ENCODE peak calls at places on chromosomes 1 and 21, in ten cellular contexts. R is neural progenitor cell, M is fibroblast of lung, B is astrocyte of the spinal cord, Q is transverse colon, U is lung, C is esophagus muscularis mucosa, Y is astrocyte of the cerebellum, W is MM.1S, P is kidney epithelial cell. D is an unnamed sample.

GRCh38 chr1:229617351-229618100 is 8.4 kb downstream of the TAF5L start:
- DNase-seq in Q (no peak), P (no peak), W (no peak), U (no peak), R (no peak), C (no peak), M (no peak), B (no peak), Y (no peak), D (no peak)

GRCh38 chr1:1597275-1597930 is 2.5 kb downstream of the FNDC10 start:
- DNase-seq in R (peak), W (no peak), Q (no peak), Y (no peak), B (no peak), U (no peak), P (no peak), C (no peak), M (no peak), D (no peak)

GRCh38 chr1:173082913-173083312 is 32.2 kb upstream of the TNFSF18 start:
- DNase-seq in U (no peak), W (no peak), P (no peak), Y (no peak), B (no peak), R (no peak), C (no peak), Q (no peak), M (no peak), D (no peak)

GRCh38 chr1:165456114-165456513 is 11.2 kb upstream of the RXRG start:
- DNase-seq in W (no peak), Q (no peak), M (no peak), Y (no peak), C (no peak), P (no peak), U (no peak), R (no peak), B (no peak), D (peak)

GRCh38 chr1:11701551-11701961 is 10.0 kb downstream of the DRAXIN start:
- DNase-seq in M (no peak), U (no peak), B (no peak), P (no peak), C (no peak), W (no peak), Y (no peak), R (peak), Q (no peak), D (no peak)

GRCh38 chr1:107264561-107264960 is 123.7 kb downstream of the NTNG1 start:
- DNase-seq in Y (no peak), C (no peak), U (no peak), R (no peak), B (peak), W (no peak), M (peak), Q (no peak), P (no peak), D (no peak)

GRCh38 chr1:23341829-23342697 is 2.0 kb downstream of the HNRNPR start:
- DNase-seq in Q (no peak), M (peak), B (no peak), C (no peak), P (no peak), W (peak), Y (no peak), R (no peak), U (no peak), D (no peak)

GRCh38 chr1:18712254-18712605 is 81.6 kb downstream of the PAX7 start:
- DNase-seq in R (no peak), W (no peak), M (no peak), Q (no peak), P (no peak), Y (no peak), B (no peak), C (no peak), U (no peak), D (no peak)

GRCh38 chr1:209645574-209646452 is 6.4 kb downstream of the LAMB3 start:
- DNase-seq in R (no peak), C (no peak), Y (no peak), U (no peak), Q (no peak), B (no peak), W (no peak), M (no peak), P (no peak), D (no peak)

GRCh38 chr1:2583871-2584341 is 2.7 kb upstream of the PRXL2B start:
- DNase-seq in R (peak), Q (peak), Y (no peak), B (no peak), U (peak), M (peak), P (no peak), C (no peak), W (no peak), D (peak)

GRCh38 chr1:57485643-57486042 is 61.8 kb upstream of the DAB1 start:
- DNase-seq in W (no peak), U (no peak), Y (no peak), C (no peak), P (no peak), R (no peak), Q (no peak), B (peak), M (peak), D (no peak)

GRCh38 chr1:215833936-215834729 is 267.0 kb downstream of the KCTD3 start:
- DNase-seq in U (no peak), Q (no peak), B (no peak), C (no peak), W (no peak), R (no peak), M (peak), P (no peak), Y (no peak), D (no peak)

GRCh38 chr21:33025106-33025470 is 647 bp upstream of the OLIG2 start:
- DNase-seq in Q (no peak), C (no peak), R (peak), M (no peak), P (no peak), B (no peak), U (no peak), Y (no peak), W (no peak), D (no peak)

GRCh38 chr1:31943546-31944184 is 5.5 kb upstream of the PTP4A2 start:
- DNase-seq in M (no peak), Q (no peak), U (no peak), C (no peak), R (no peak), Y (peak), W (no peak), B (peak), P (no peak), D (no peak)

GRCh38 chr1:233033366-233033765 is 83.0 kb downstream of the NTPCR start:
- DNase-seq in M (peak), Q (no peak), U (no peak), W (no peak), C (no peak), B (peak), R (no peak), Y (no peak), P (no peak), D (no peak)

GRCh38 chr1:232684331-232685105 is 54.6 kb upstream of the SIPA1L2 start:
- DNase-seq in R (no peak), C (no peak), B (peak), W (no peak), P (no peak), U (no peak), Y (no peak), Q (no peak), M (peak), D (no peak)

GRCh38 chr21:34889287-34889536 is 159.9 kb downstream of the RUNX1 start:
- DNase-seq in R (no peak), M (peak), C (peak), U (peak), B (peak), W (peak), Y (no peak), Q (peak), P (no peak), D (no peak)

GRCh38 chr1:162861101-162861500 is at the start of gene CCDC190:
- DNase-seq in Y (no peak), R (no peak), U (no peak), Q (no peak), P (no peak), B (peak), M (no peak), C (no peak), W (no peak), D (no peak)

GRCh38 chr1:2972011-2972878 is 49.0 kb upstream of the ACTRT2 start:
- DNase-seq in Y (no peak), M (no peak), B (no peak), W (no peak), Q (no peak), R (no peak), C (no peak), P (no peak), U (no peak), D (no peak)

GRCh38 chr1:32321712-32322291 is 14.2 kb downstream of the MARCKSL1 start:
- DNase-seq in B (no peak), P (no peak), C (no peak), M (no peak), Y (no peak), W (no peak), Q (peak), R (no peak), U (no peak), D (peak)

GRCh38 chr1:115060501-115060900 is 28.8 kb downstream of the TSPAN2 start:
- DNase-seq in P (no peak), Q (no peak), M (no peak), B (no peak), W (no peak), U (no peak), C (no peak), Y (no peak), R (no peak), D (no peak)

GRCh38 chr1:44696789-44697188 is 22.3 kb downstream of the ARMH1 start:
- DNase-seq in B (no peak), Y (no peak), Q (no peak), M (no peak), U (no peak), P (no peak), C (no peak), W (no peak), R (no peak), D (no peak)

GRCh38 chr1:110559157-110559556 is 40.2 kb upstream of the KCNA10 start:
- DNase-seq in Q (no peak), M (no peak), W (no peak), Y (no peak), R (no peak), P (no peak), U (no peak), B (no peak), C (no peak), D (no peak)

GRCh38 chr1:33388989-33389771 is 41.7 kb downstream of the PHC2 start:
- DNase-seq in U (no peak), W (no peak), P (no peak), Y (peak), M (peak), B (peak), R (no peak), C (peak), Q (no peak), D (no peak)

GRCh38 chr1:171995573-171995972 is 154.3 kb downstream of the DNM3 start:
- DNase-seq in C (no peak), U (no peak), P (no peak), Y (no peak), M (no peak), W (no peak), B (no peak), Q (no peak), R (no peak), D (no peak)

GRCh38 chr1:244356371-244356770 is 95.3 kb downstream of the ADSS2 start:
- DNase-seq in Q (no peak), Y (no peak), B (no peak), M (no peak), U (no peak), P (no peak), R (no peak), W (no peak), C (no peak), D (no peak)

GRCh38 chr1:229027622-229028182 is 243.2 kb upstream of the RAB4A start:
- DNase-seq in W (peak), M (peak), U (peak), Q (peak), B (no peak), P (no peak), C (no peak), R (peak), Y (no peak), D (no peak)

GRCh38 chr1:209612646-209613350 is 29.3 kb downstream of the CAMK1G start:
- DNase-seq in C (no peak), R (no peak), Q (no peak), Y (no peak), U (no peak), M (no peak), W (no peak), B (no peak), P (no peak), D (no peak)

GRCh38 chr1:38029725-38030511 is 16.7 kb downstream of the POU3F1 start:
- DNase-seq in Y (no peak), B (peak), W (peak), M (peak), R (no peak), U (no peak), Q (peak), C (no peak), P (peak), D (no peak)
- H3K4me3 ChIP-seq in Y (no peak), B (no peak), W (peak), M (no peak), R (no peak), U (no peak), Q (no peak), C (peak), P (no peak), D (no peak)

DNA sequence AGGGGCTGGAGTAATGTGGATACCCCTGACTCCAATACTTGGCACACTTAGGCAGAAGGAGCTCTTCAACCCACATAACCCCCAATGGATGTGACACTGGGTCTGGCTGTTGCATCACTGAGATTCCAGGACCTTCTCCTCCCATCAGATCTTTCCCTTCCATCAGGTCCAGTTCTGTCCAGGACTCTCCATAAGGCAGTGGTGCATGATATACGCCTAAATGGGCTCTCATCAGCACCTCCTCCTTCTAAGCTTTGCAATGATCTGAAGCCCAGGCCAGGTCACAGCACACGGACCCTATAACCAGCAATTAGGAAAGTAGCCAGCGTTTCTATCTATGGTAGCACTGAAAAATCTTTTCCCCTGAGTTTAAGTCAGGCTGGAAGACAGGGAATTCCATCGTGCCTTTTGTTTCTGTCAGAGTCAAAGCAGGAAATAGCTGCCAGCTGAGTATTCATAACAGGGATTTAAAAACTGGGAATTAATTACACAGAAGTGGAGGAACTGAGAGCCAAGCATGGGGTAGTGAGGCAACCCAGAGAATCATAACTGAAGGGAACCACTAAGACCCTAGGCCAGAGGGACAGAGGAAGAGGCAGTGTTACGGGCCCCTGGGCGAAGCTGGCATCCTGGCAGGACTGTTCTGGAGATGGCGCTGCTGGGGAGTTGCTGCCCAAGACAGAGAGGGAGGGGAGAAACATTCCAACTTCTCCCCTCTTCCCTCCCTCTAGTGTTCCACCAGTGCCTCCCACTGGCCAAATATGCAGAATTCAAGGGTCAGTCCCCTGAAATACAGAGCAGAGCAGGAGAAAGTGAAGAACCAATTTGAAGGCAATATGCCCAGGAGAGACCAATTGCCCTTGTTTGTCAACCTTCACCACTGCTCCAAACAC is 37.5 kb upstream of the HOOK1 start:
- DNase-seq in C (no peak), R (no peak), W (no peak), U (no peak), P (no peak), Y (no peak), M (no peak), B (no peak), Q (no peak), D (no peak)
- TF ChIP-seq CTCF in C (no peak), R (peak), W (no peak), U (no peak), P (no peak), Y (no peak), M (peak), B (no peak), Q (no peak), D (no peak)

DNA sequence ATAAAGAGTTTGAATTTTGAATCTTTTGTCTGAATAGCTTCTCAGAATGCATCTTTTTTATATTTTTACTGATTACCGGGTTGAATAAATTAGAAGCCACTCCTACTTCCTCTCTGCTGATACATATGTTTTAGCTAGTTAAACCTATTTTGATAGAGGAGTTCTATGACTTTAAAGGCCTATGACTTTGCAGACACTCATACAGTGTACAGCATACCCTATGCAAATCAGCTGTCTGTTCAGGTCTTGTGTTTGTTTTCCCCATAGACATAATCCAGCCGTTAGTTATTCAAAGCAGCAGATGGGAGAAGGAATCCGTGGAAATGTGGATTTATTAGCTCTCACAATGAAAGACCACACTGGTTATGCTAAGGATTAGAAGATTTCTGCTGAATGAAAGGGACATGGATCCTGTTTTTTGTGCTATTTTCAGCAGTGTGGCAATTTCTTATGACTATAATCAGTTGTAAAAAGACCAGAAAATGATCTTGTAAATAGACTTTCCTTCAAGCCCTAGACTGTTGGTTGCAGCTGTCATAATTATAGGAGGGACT is 59.8 kb downstream of the MAST2 start:
- DNase-seq in W (no peak), R (no peak), Y (no peak), B (no peak), P (no peak), Q (no peak), U (no peak), C (no peak), M (no peak), D (no peak)
- H3K4me3 ChIP-seq in W (no peak), R (no peak), Y (no peak), B (no peak), P (no peak), Q (no peak), U (no peak), C (no peak), M (no peak), D (no peak)

DNA sequence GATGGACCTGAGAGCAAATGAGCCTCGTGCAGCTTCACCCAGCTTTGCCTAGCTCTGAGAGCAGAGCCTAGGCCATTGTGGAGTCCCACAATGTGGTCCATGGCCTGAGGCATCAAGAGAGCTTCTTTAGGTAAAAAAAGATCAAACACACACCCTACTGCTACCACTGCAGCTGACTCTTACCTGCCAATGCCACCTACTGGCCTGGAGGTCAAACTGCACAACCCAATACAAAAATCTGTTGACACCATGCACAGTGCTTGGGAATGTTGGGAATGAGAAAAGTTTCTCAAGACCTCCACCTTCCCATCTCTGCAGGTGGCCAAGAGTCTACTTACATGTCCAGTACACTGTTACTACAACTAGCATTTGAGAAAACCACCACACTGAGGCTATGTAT is 60.6 kb downstream of the UCHL5 start:
- DNase-seq in P (no peak), R (no peak), W (peak), M (no peak), B (no peak), Y (no peak), C (no peak), U (no peak), Q (no peak), D (no peak)
- TF ChIP-seq CTCF in P (peak), R (peak), W (peak), M (peak), B (peak), Y (peak), C (peak), U (no peak), Q (no peak), D (peak)

GRCh38 chr1:174239541-174239940 is 80.2 kb downstream of the RABGAP1L start:
- DNase-seq in U (no peak), W (no peak), M (no peak), Q (no peak), Y (no peak), R (no peak), C (no peak), B (no peak), P (no peak), D (peak)
- H3K4me3 ChIP-seq in U (no peak), W (no peak), M (no peak), Q (no peak), Y (no peak), R (no peak), C (no peak), B (no peak), P (no peak), D (peak)

DNA sequence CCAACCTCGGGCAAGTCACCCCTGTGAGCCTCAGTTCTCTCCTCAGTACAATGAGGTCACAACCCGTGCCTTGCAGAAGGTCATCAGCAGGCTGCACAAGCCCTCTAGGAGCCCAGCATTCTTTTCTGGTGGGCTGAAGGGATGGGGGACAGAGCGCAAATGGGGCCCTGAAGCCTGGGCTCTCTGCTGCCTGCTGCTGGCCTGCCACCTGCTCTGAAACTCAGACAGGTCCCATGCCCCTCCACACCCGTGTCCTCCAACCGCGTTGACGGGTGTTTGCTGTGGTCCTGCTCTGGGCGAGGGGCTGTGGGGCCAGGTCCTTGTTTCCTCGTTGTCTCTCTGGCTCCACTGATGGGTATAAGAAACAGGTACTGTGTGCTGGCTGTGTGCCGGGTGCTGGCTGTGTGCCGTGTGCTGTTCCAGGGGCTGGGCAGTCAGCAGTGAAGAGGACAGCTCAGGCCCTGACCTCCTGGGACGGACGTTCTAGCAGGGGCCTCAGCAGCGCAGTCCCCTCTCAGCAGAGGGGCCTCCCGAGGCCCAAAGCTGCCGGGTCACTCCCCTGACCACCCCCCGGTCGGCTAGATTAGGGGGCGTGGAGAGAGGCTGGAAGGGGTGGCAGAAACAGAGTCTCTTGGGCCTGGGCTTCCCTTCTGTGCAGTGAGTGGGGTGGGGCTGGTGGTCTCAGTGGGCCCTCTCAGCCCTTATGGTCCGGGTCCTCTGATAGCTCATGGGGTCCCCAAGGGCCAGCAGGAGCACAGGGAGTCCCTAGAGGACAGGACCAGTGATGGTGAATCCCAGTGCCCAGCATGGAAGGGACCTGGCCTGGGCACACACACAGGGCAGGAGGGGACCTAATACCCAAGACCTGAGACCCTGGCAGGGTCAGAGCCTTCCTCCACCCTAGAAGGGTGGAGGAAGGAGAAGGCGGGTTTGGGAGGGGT is 42.1 kb downstream of the DMRTB1 start:
- DNase-seq in M (no peak), R (no peak), C (no peak), U (no peak), Q (no peak), Y (no peak), P (no peak), B (no peak), W (no peak), D (no peak)
- TF ChIP-seq CTCF in M (no peak), R (peak), C (no peak), U (no peak), Q (no peak), Y (no peak), P (no peak), B (peak), W (no peak), D (no peak)

GRCh38 chr1:168180148-168180524 is 1.4 kb downstream of the TIPRL start:
- DNase-seq in W (no peak), C (no peak), M (no peak), P (no peak), R (no peak), B (no peak), U (no peak), Q (no peak), Y (no peak), D (no peak)
- H3K4me3 ChIP-seq in W (peak), C (peak), M (peak), P (peak), R (peak), B (peak), U (peak), Q (peak), Y (peak), D (peak)

GRCh38 chr1:234848972-234849641 is 239.1 kb upstream of the IRF2BP2 start:
- DNase-seq in R (no peak), C (no peak), B (peak), P (peak), W (no peak), Y (peak), Q (no peak), M (peak), U (no peak), D (no peak)
- TF ChIP-seq CTCF in R (no peak), C (no peak), B (no peak), P (peak), W (no peak), Y (peak), Q (no peak), M (no peak), U (no peak), D (no peak)

D was measured in LNCaP clone FGC.